ENCODE peak calls at places on chromosomes 1 and 21, in seven cellular contexts. Y, R, M, H, X, S and N are unnamed samples.

GRCh38 chr1:163085041-163085903 is 16.1 kb downstream of the RGS4 start:
- DNase-seq in S (no peak), X (peak), Y (no peak), H (no peak), M (no peak), R (no peak), N (no peak)

GRCh38 chr1:87155648-87156047 is 173.0 kb upstream of the LMO4 start:
- DNase-seq in M (no peak), Y (no peak), S (no peak), R (no peak), H (no peak), X (no peak), N (no peak)

GRCh38 chr1:212260557-212261342 is 24.5 kb upstream of the PPP2R5A start:
- DNase-seq in S (no peak), R (no peak), H (no peak), X (no peak), Y (no peak), M (no peak), N (no peak)

GRCh38 chr1:42348498-42348897 is 13.5 kb upstream of the FOXJ3 start:
- DNase-seq in H (no peak), M (no peak), S (no peak), X (no peak), Y (no peak), R (no peak), N (no peak)

GRCh38 chr1:94310570-94311270 is 73.3 kb upstream of the ARHGAP29 start:
- DNase-seq in H (no peak), X (no peak), M (no peak), R (no peak), S (no peak), Y (no peak), N (no peak)

GRCh38 chr1:153790996-153791855 is 16.0 kb downstream of the SLC27A3 start:
- DNase-seq in X (peak), S (peak), M (no peak), H (no peak), R (no peak), Y (peak), N (no peak)

GRCh38 chr21:34846601-34847112 is 177.9 kb downstream of the CLIC6 start:
- DNase-seq in H (peak), S (no peak), M (no peak), Y (no peak), X (no peak), R (no peak), N (no peak)

GRCh38 chr1:44894591-44894990 is 51.5 kb upstream of the PTCH2 start:
- DNase-seq in Y (peak), H (no peak), X (peak), R (no peak), M (no peak), S (no peak), N (no peak)

GRCh38 chr1:245516178-245516829 is 361.5 kb downstream of the KIF26B start:
- DNase-seq in R (no peak), X (peak), H (no peak), M (no peak), S (no peak), Y (no peak), N (no peak)

GRCh38 chr21:44568667-44569556 is 4.6 kb upstream of the KRTAP10-4 start:
- DNase-seq in Y (no peak), X (no peak), R (no peak), S (no peak), H (no peak), M (no peak), N (no peak)

GRCh38 chr1:43552813-43553212 is 22.1 kb downstream of the PTPRF start:
- DNase-seq in M (peak), S (no peak), X (peak), R (no peak), Y (peak), H (no peak), N (no peak)

GRCh38 chr1:201119206-201119814 is 7.1 kb upstream of the CACNA1S start:
- DNase-seq in M (peak), Y (peak), R (no peak), S (peak), H (peak), X (peak), N (no peak)

GRCh38 chr1:179813626-179814351 is 63.8 kb downstream of the TOR1AIP2 start:
- DNase-seq in M (no peak), S (no peak), X (no peak), R (no peak), Y (no peak), H (no peak), N (no peak)

GRCh38 chr1:3413975-3414710 is 40.3 kb upstream of the ARHGEF16 start:
- DNase-seq in M (no peak), H (no peak), Y (no peak), X (no peak), R (no peak), S (no peak), N (no peak)

GRCh38 chr1:214584805-214585766 is 17.9 kb upstream of the CENPF start:
- DNase-seq in Y (peak), H (peak), S (no peak), R (no peak), X (peak), M (no peak), N (no peak)

GRCh38 chr1:184664042-184664659 is 90.5 kb downstream of the EDEM3 start:
- DNase-seq in X (peak), S (peak), Y (peak), H (peak), R (peak), M (peak), N (no peak)

GRCh38 chr1:205301842-205302588 is 19.5 kb downstream of the NUAK2 start:
- DNase-seq in X (peak), M (no peak), H (no peak), R (no peak), Y (no peak), S (no peak), N (no peak)

GRCh38 chr1:156496211-156496761 is 4.3 kb downstream of the MEF2D start:
- DNase-seq in H (no peak), R (no peak), Y (no peak), S (no peak), X (no peak), M (no peak), N (no peak)

GRCh38 chr1:167905671-167906070 is 8.3 kb downstream of the ADCY10 start:
- DNase-seq in H (no peak), S (no peak), R (no peak), Y (no peak), X (no peak), M (no peak), N (no peak)

GRCh38 chr1:58620259-58620658 is 43.2 kb upstream of the TACSTD2 start:
- DNase-seq in M (peak), S (no peak), H (no peak), R (no peak), Y (no peak), X (no peak), N (no peak)